ENCODE peak calls at places on chromosomes 16 and 17, in four cellular contexts. Y is lower lobe of right lung, T is left ventricle myocardium inferior, O is AG04450. H is an unnamed sample.

GRCh38 chr16:63613701-63614100 is 1508.2 kb downstream of the CDH11 start:
- DNase-seq in T (no peak), Y (no peak), O (no peak), H (no peak)

GRCh38 chr17:64281962-64282752 is 19.1 kb upstream of the TEX2 start:
- DNase-seq in Y (peak), O (peak), T (peak), H (no peak)

GRCh38 chr16:84241778-84242177 is 2.0 kb upstream of the KCNG4 start:
- DNase-seq in T (no peak), Y (no peak), O (no peak), H (no peak)

GRCh38 chr16:396605-397004 is 394 bp upstream of the NME4 start:
- DNase-seq in Y (no peak), T (peak), O (no peak), H (no peak)

GRCh38 chr17:73980517-73980916 is 223.0 kb upstream of the RPL38 start:
- DNase-seq in T (no peak), O (no peak), Y (no peak), H (no peak)

GRCh38 chr16:10181196-10182162 is 749 bp downstream of the GRIN2A start:
- DNase-seq in O (no peak), Y (peak), T (peak), H (peak)

GRCh38 chr16:66930189-66930588 is 4.0 kb downstream of the CIAO2B start:
- DNase-seq in O (no peak), T (no peak), Y (no peak), H (no peak)

GRCh38 chr17:8222630-8223355 is 12.4 kb upstream of the AURKB start:
- DNase-seq in O (peak), T (peak), Y (peak), H (peak)

DNA sequence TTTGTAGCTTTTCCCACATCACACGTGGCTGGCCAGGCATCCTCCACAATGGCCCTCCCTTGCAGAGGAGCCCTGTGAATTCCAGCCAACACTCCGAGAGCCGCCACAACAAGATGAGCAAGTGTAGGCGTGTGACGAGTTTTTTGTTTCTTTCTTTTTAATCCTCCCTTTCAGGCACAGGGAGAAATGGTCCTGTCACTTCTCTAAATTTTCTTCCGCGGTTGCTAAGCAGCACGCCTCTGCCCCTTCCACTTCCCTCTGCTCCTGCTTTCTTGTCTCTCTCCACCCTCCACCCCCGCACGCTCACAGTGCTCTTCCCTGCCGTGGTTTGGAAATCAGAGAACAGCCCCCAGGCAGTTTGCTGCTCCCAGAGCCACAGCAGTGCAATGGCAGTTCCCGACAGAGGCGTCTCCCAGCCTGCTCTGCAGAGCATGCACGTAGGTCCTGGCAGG is 68.0 kb upstream of the MRTFB start:
- DNase-seq in O (no peak), Y (peak), T (peak), H (peak)
- H3K4me3 ChIP-seq in O (peak), Y (peak), T (peak), H (peak)

DNA sequence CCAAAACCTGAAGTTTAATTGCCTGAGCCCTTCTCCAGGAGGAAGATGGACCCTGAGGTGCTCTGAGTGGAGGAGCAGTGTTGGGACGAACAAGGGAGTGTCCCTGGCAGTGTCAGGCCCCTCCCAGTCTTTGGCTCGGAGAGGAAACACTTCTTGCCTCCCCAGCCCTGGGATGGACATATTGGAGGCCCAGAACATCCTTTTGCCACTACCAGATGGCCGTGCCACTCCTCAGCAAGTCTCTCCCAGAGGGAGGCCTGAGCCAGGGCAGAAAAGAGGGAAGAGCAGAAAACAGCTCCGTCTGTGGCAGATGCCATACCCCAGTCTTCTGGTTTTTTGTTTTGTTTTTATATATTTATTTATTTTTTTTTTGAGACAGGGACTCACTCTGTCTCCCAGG is 91.5 kb upstream of the CRHR1 start:
- DNase-seq in T (no peak), Y (peak), O (no peak), H (no peak)
- H3K27ac ChIP-seq in T (no peak), Y (no peak), O (no peak), H (no peak)

GRCh38 chr16:89067677-89068076 is 26.0 kb upstream of the ACSF3 start:
- DNase-seq in T (no peak), Y (no peak), O (no peak), H (no peak)

GRCh38 chr16:89065445-89065795 is 28.2 kb upstream of the ACSF3 start:
- DNase-seq in Y (no peak), O (no peak), T (no peak), H (no peak)

GRCh38 chr16:89064606-89065444 is 28.8 kb upstream of the ACSF3 start:
- DNase-seq in T (no peak), O (no peak), Y (no peak), H (no peak)

GRCh38 chr16:89063768-89064320 is 29.8 kb upstream of the ACSF3 start:
- DNase-seq in O (no peak), T (no peak), Y (no peak), H (no peak)

DNA sequence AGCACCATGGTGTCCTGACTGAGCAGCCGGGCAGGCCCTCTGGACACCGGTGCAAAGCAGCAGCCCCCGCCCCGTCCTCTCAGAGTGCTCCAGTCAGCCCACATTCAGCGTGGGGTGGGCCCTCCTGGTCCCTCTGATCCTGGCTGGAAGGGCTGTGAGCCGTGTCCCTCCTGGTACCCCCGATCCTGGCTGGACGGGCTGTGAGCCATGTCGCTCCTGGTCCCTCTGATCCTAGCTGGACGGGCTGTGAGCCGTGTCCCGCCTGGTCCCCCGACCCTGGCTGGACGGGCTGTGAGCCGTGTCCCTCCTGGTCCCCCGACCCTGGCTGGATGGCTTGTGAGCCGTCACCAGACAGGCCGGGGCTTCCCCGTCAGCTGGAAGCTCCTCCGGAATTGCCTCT is 26.9 kb upstream of the ACSF3 start:
- DNase-seq in Y (no peak), O (no peak), T (no peak), H (no peak)
- H3K4me3 ChIP-seq in Y (no peak), O (no peak), T (no peak), H (no peak)

DNA sequence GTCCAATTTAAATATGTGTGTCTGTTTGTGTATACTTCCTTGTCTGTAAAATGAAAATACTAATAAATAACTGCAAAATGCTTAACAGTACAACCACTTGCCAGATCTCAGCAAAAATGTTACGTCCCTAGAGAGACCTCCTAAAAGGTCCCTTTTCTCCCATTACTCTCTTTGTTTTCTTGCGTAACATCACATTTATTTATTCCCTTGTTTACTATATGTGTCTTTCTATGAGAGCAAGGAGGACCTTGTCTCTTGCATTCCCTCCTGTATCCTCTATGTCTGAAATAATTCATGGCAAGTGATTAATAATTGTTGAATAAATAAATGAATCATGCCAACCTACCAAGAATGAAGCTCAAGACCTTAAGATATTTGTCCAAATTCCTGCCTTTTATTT is 1.9 kb downstream of the ACSM3 start:
- DNase-seq in Y (no peak), O (no peak), T (no peak), H (no peak)
- H3K27ac ChIP-seq in Y (no peak), O (no peak), T (no peak), H (no peak)

H was measured in upper lobe of right lung.